ENCODE peak calls at places on chromosomes 11 and 22, in eight cellular contexts. L, I, H, P, O, V, A and E are unnamed samples.

GRCh38 chr11:69923641-69924307 is 104.6 kb upstream of the FGF3 start:
- DNase-seq in A (peak; percentile 46), H (no peak), V (no peak), P (no peak), L (no peak), I (no peak), O (peak; percentile 52), E (no peak)

GRCh38 chr11:40293655-40294342 is 1165.7 kb downstream of the LRRC4C start:
- DNase-seq in L (peak; percentile 4), I (peak; percentile 59), A (peak; percentile 63), P (peak; percentile 70), O (peak; percentile 76), V (peak; percentile 44), H (no peak), E (peak; percentile 61)

GRCh38 chr11:115618428-115618827 is 114.2 kb upstream of the CADM1 start:
- DNase-seq in I (no peak), V (no peak), P (no peak), A (no peak), O (no peak), L (peak; percentile 26), H (no peak), E (no peak)

GRCh38 chr11:102776454-102776853 is 4.0 kb downstream of the MMP10 start:
- DNase-seq in L (peak; percentile 89), H (no peak), V (no peak), O (no peak), I (no peak), P (no peak), A (no peak), E (no peak)

GRCh38 chr22:36191106-36191836 is 10.3 kb downstream of the APOL4 start:
- DNase-seq in I (no peak), P (peak; percentile 43), V (peak; percentile 76), H (no peak), L (no peak), A (peak; percentile 85), O (peak; percentile 77), E (no peak)

GRCh38 chr11:118238947-118239346 is 13.2 kb downstream of the MPZL3 start:
- DNase-seq in H (no peak), A (no peak), L (no peak), O (no peak), P (no peak), I (no peak), V (no peak), E (no peak)

GRCh38 chr22:19432092-19432844 is at the start of gene MRPL40:
- DNase-seq in P (peak; percentile 82), H (peak; percentile 96), I (peak; percentile 94), V (peak; percentile 96), A (peak; percentile 98), L (peak; percentile 88), O (peak; percentile 97), E (peak; percentile 55)

GRCh38 chr22:36734171-36735058 is 30.9 kb upstream of the CACNG2 start:
- DNase-seq in P (no peak), H (no peak), V (no peak), O (peak; percentile 50), L (no peak), A (no peak), I (peak; percentile 21), E (no peak)

GRCh38 chr11:76610871-76611475 is 59.6 kb downstream of the LRRC32 start:
- DNase-seq in H (no peak), A (peak; percentile 73), I (no peak), L (peak; percentile 72), P (no peak), O (peak; percentile 83), V (peak; percentile 58), E (no peak)

GRCh38 chr11:78023426-78023825 is 350 bp upstream of the KCTD14 start:
- DNase-seq in I (no peak), H (no peak), V (no peak), O (no peak), A (no peak), P (no peak), L (no peak), E (no peak)

GRCh38 chr11:12507391-12507790 is 130.0 kb downstream of the PARVA start:
- DNase-seq in H (peak; percentile 91), A (no peak), L (no peak), V (no peak), P (no peak), I (no peak), O (no peak), E (no peak)

GRCh38 chr22:38033522-38034277 is 23.5 kb upstream of the PICK1 start:
- DNase-seq in V (peak; percentile 30), O (no peak), P (no peak), H (no peak), I (no peak), A (no peak), L (no peak), E (no peak)
- H3K4me3 ChIP-seq in V (no peak overlapping the region), O (no peak overlapping the region), P (no peak overlapping the region), H (no peak overlapping the region), I (no peak overlapping the region), A (no peak overlapping the region), L (no peak overlapping the region), E (no peak overlapping the region)

GRCh38 chr11:11202885-11203284 is 150.2 kb downstream of the CSNK2A3 start:
- DNase-seq in I (no peak), V (no peak), P (no peak), A (no peak), H (no peak), O (no peak), L (no peak), E (no peak)
- H3K27ac ChIP-seq in I (no peak overlapping the region), V (no peak overlapping the region), P (no peak overlapping the region), A (no peak overlapping the region), H (no peak overlapping the region), O (no peak overlapping the region), L (no peak overlapping the region), E (no peak overlapping the region)

GRCh38 chr22:39144101-39144815 is 8.2 kb downstream of the CBX7 start:
- DNase-seq in H (no peak), O (peak; percentile 68), I (peak; percentile 60), V (no peak), P (no peak), L (no peak), A (no peak), E (no peak)
- H3K4me1 ChIP-seq in H (peaks cover 64% of the 10 kb centered on the region), O (peaks cover 66% of the 10 kb centered on the region), I (peaks cover 64% of the 10 kb centered on the region), V (peaks cover 67% of the 10 kb centered on the region), P (peaks cover 49% of the 10 kb centered on the region), L (peaks cover 10% of the 10 kb centered on the region), A (peaks cover 59% of the 10 kb centered on the region), E (peaks cover 12% of the 10 kb centered on the region)

GRCh38 chr22:24496234-24496633 is 1.1 kb downstream of the UPB1 start:
- DNase-seq in L (no peak), P (no peak), O (no peak), V (no peak), A (no peak), H (no peak), I (no peak), E (no peak)
- H3K4me3 ChIP-seq in L (no peak overlapping the region), P (no peak overlapping the region), O (no peak overlapping the region), V (no peak overlapping the region), A (no peak overlapping the region), H (no peak overlapping the region), I (no peak overlapping the region), E (no peak overlapping the region)